ENCODE peak calls at places on chromosomes 2 and 18, in seven cellular contexts. One of them, this sample, is unnamed.

GRCh38 chr2:226882606-226883005 is 46.8 kb downstream of the RHBDD1 start:
- DNase-seq in SK-MEL-5: no peak
- DNase-seq in KBM-7: no peak
- DNase-seq in WTC11: no peak
- DNase-seq in activated CD4-positive, alpha-beta T cell treated with anti-CD3 and anti-CD28 coated beads, Interleukin-2, amount 50 U/mL, for 4 hours: no peak
- DNase-seq in mucosa of gallbladder: no peak
- DNase-seq in fibroblast of pulmonary artery: no peak
- DNase-seq in this sample: no peak

GRCh38 chr2:190351955-190352354 is 8.6 kb downstream of the INPP1 start:
- DNase-seq in KBM-7: no peak
- DNase-seq in mucosa of gallbladder: no peak
- DNase-seq in WTC11: no peak
- DNase-seq in fibroblast of pulmonary artery: no peak
- DNase-seq in SK-MEL-5: no peak
- DNase-seq in activated CD4-positive, alpha-beta T cell treated with anti-CD3 and anti-CD28 coated beads, Interleukin-2, amount 50 U/mL, for 4 hours: no peak
- DNase-seq in this sample: no peak

GRCh38 chr2:131645177-131645765 is 117.6 kb downstream of the CCDC74A start:
- DNase-seq in WTC11: no peak
- DNase-seq in fibroblast of pulmonary artery: no peak
- DNase-seq in SK-MEL-5: no peak
- DNase-seq in KBM-7: no peak
- DNase-seq in activated CD4-positive, alpha-beta T cell treated with anti-CD3 and anti-CD28 coated beads, Interleukin-2, amount 50 U/mL, for 4 hours: no peak
- DNase-seq in mucosa of gallbladder: no peak
- DNase-seq in this sample: no peak

GRCh38 chr2:234305846-234306245 is 191.0 kb downstream of the ARL4C start:
- DNase-seq in activated CD4-positive, alpha-beta T cell treated with anti-CD3 and anti-CD28 coated beads, Interleukin-2, amount 50 U/mL, for 4 hours: no peak
- DNase-seq in WTC11: no peak
- DNase-seq in mucosa of gallbladder: no peak
- DNase-seq in fibroblast of pulmonary artery: no peak
- DNase-seq in SK-MEL-5: peak
- DNase-seq in KBM-7: no peak
- DNase-seq in this sample: no peak

GRCh38 chr2:129255610-129256313 is 723.7 kb upstream of the RAB6C start:
- DNase-seq in KBM-7: no peak
- DNase-seq in WTC11: no peak
- DNase-seq in activated CD4-positive, alpha-beta T cell treated with anti-CD3 and anti-CD28 coated beads, Interleukin-2, amount 50 U/mL, for 4 hours: no peak
- DNase-seq in fibroblast of pulmonary artery: no peak
- DNase-seq in SK-MEL-5: no peak
- DNase-seq in mucosa of gallbladder: no peak
- DNase-seq in this sample: no peak

GRCh38 chr18:394276-394996 is 106.1 kb downstream of the COLEC12 start:
- DNase-seq in mucosa of gallbladder: no peak
- DNase-seq in SK-MEL-5: no peak
- DNase-seq in WTC11: no peak
- DNase-seq in activated CD4-positive, alpha-beta T cell treated with anti-CD3 and anti-CD28 coated beads, Interleukin-2, amount 50 U/mL, for 4 hours: no peak
- DNase-seq in KBM-7: no peak
- DNase-seq in fibroblast of pulmonary artery: no peak
- DNase-seq in this sample: no peak

GRCh38 chr2:33160217-33160616 is 213.5 kb downstream of the LTBP1 start:
- DNase-seq in fibroblast of pulmonary artery: peak
- DNase-seq in WTC11: no peak
- DNase-seq in mucosa of gallbladder: no peak
- DNase-seq in KBM-7: no peak
- DNase-seq in SK-MEL-5: no peak
- DNase-seq in activated CD4-positive, alpha-beta T cell treated with anti-CD3 and anti-CD28 coated beads, Interleukin-2, amount 50 U/mL, for 4 hours: no peak
- DNase-seq in this sample: no peak

GRCh38 chr2:50433635-50434034 is 598.3 kb downstream of the NRXN1 start:
- DNase-seq in fibroblast of pulmonary artery: no peak
- DNase-seq in SK-MEL-5: no peak
- DNase-seq in WTC11: no peak
- DNase-seq in KBM-7: no peak
- DNase-seq in activated CD4-positive, alpha-beta T cell treated with anti-CD3 and anti-CD28 coated beads, Interleukin-2, amount 50 U/mL, for 4 hours: no peak
- DNase-seq in mucosa of gallbladder: no peak
- DNase-seq in this sample: no peak

GRCh38 chr2:55859875-55860274 is 63.7 kb downstream of the EFEMP1 start:
- DNase-seq in WTC11: no peak
- DNase-seq in activated CD4-positive, alpha-beta T cell treated with anti-CD3 and anti-CD28 coated beads, Interleukin-2, amount 50 U/mL, for 4 hours: no peak
- DNase-seq in SK-MEL-5: no peak
- DNase-seq in mucosa of gallbladder: no peak
- DNase-seq in fibroblast of pulmonary artery: no peak
- DNase-seq in KBM-7: no peak
- DNase-seq in this sample: no peak

GRCh38 chr2:46039543-46040303 is 257.5 kb upstream of the EPAS1 start:
- DNase-seq in SK-MEL-5: no peak
- DNase-seq in mucosa of gallbladder: no peak
- DNase-seq in fibroblast of pulmonary artery: no peak
- DNase-seq in activated CD4-positive, alpha-beta T cell treated with anti-CD3 and anti-CD28 coated beads, Interleukin-2, amount 50 U/mL, for 4 hours: no peak
- DNase-seq in WTC11: no peak
- DNase-seq in KBM-7: no peak
- DNase-seq in this sample: no peak

GRCh38 chr2:150860301-150860700 is 372.8 kb upstream of the RND3 start:
- DNase-seq in fibroblast of pulmonary artery: no peak
- DNase-seq in activated CD4-positive, alpha-beta T cell treated with anti-CD3 and anti-CD28 coated beads, Interleukin-2, amount 50 U/mL, for 4 hours: no peak
- DNase-seq in SK-MEL-5: no peak
- DNase-seq in mucosa of gallbladder: peak
- DNase-seq in WTC11: no peak
- DNase-seq in KBM-7: no peak
- DNase-seq in this sample: no peak

GRCh38 chr2:19035238-19035637 is 323.2 kb downstream of the OSR1 start:
- DNase-seq in fibroblast of pulmonary artery: peak
- DNase-seq in activated CD4-positive, alpha-beta T cell treated with anti-CD3 and anti-CD28 coated beads, Interleukin-2, amount 50 U/mL, for 4 hours: no peak
- DNase-seq in mucosa of gallbladder: peak
- DNase-seq in SK-MEL-5: no peak
- DNase-seq in KBM-7: no peak
- DNase-seq in WTC11: no peak
- DNase-seq in this sample: no peak

GRCh38 chr2:26574900-26575560 is 66.1 kb downstream of the CIB4 start:
- DNase-seq in KBM-7: no peak
- DNase-seq in SK-MEL-5: no peak
- DNase-seq in WTC11: no peak
- DNase-seq in activated CD4-positive, alpha-beta T cell treated with anti-CD3 and anti-CD28 coated beads, Interleukin-2, amount 50 U/mL, for 4 hours: no peak
- DNase-seq in fibroblast of pulmonary artery: no peak
- DNase-seq in mucosa of gallbladder: no peak
- DNase-seq in this sample: no peak

GRCh38 chr2:138061961-138062360 is 97.7 kb downstream of the HNMT start:
- DNase-seq in SK-MEL-5: no peak
- DNase-seq in fibroblast of pulmonary artery: no peak
- DNase-seq in activated CD4-positive, alpha-beta T cell treated with anti-CD3 and anti-CD28 coated beads, Interleukin-2, amount 50 U/mL, for 4 hours: no peak
- DNase-seq in KBM-7: no peak
- DNase-seq in WTC11: no peak
- DNase-seq in mucosa of gallbladder: no peak
- DNase-seq in this sample: no peak

GRCh38 chr2:1686784-1687105 is 57.6 kb downstream of the PXDN start:
- DNase-seq in fibroblast of pulmonary artery: no peak
- DNase-seq in WTC11: no peak
- DNase-seq in SK-MEL-5: no peak
- DNase-seq in KBM-7: no peak
- DNase-seq in activated CD4-positive, alpha-beta T cell treated with anti-CD3 and anti-CD28 coated beads, Interleukin-2, amount 50 U/mL, for 4 hours: no peak
- DNase-seq in mucosa of gallbladder: no peak
- DNase-seq in this sample: no peak

GRCh38 chr2:240963376-240964220 is 34.8 kb upstream of the SNED1 start:
- DNase-seq in WTC11: no peak
- DNase-seq in mucosa of gallbladder: no peak
- DNase-seq in KBM-7: no peak
- DNase-seq in fibroblast of pulmonary artery: no peak
- DNase-seq in SK-MEL-5: no peak
- DNase-seq in activated CD4-positive, alpha-beta T cell treated with anti-CD3 and anti-CD28 coated beads, Interleukin-2, amount 50 U/mL, for 4 hours: no peak
- DNase-seq in this sample: no peak

GRCh38 chr2:169562519-169562918 is 11.1 kb downstream of the FASTKD1 start:
- DNase-seq in SK-MEL-5: no peak
- DNase-seq in mucosa of gallbladder: no peak
- DNase-seq in WTC11: no peak
- DNase-seq in fibroblast of pulmonary artery: no peak
- DNase-seq in KBM-7: peak
- DNase-seq in activated CD4-positive, alpha-beta T cell treated with anti-CD3 and anti-CD28 coated beads, Interleukin-2, amount 50 U/mL, for 4 hours: no peak
- DNase-seq in this sample: no peak

GRCh38 chr2:25320077-25320476 is 21.6 kb downstream of the DNMT3A start:
- DNase-seq in KBM-7: no peak
- DNase-seq in mucosa of gallbladder: no peak
- DNase-seq in SK-MEL-5: no peak
- DNase-seq in WTC11: no peak
- DNase-seq in activated CD4-positive, alpha-beta T cell treated with anti-CD3 and anti-CD28 coated beads, Interleukin-2, amount 50 U/mL, for 4 hours: no peak
- DNase-seq in fibroblast of pulmonary artery: no peak
- DNase-seq in this sample: no peak

GRCh38 chr2:157480182-157480961 is 36.5 kb upstream of the CYTIP start:
- DNase-seq in SK-MEL-5: no peak
- DNase-seq in fibroblast of pulmonary artery: peak
- DNase-seq in activated CD4-positive, alpha-beta T cell treated with anti-CD3 and anti-CD28 coated beads, Interleukin-2, amount 50 U/mL, for 4 hours: no peak
- DNase-seq in KBM-7: no peak
- DNase-seq in WTC11: no peak
- DNase-seq in mucosa of gallbladder: no peak
- DNase-seq in this sample: no peak

GRCh38 chr2:221997100-221997499 is 301.7 kb downstream of the PAX3 start:
- DNase-seq in activated CD4-positive, alpha-beta T cell treated with anti-CD3 and anti-CD28 coated beads, Interleukin-2, amount 50 U/mL, for 4 hours: no peak
- DNase-seq in WTC11: no peak
- DNase-seq in mucosa of gallbladder: no peak
- DNase-seq in KBM-7: no peak
- DNase-seq in fibroblast of pulmonary artery: peak
- DNase-seq in SK-MEL-5: no peak
- DNase-seq in this sample: no peak

GRCh38 chr2:66443977-66444855 is 9.3 kb downstream of the MEIS1 start:
- DNase-seq in activated CD4-positive, alpha-beta T cell treated with anti-CD3 and anti-CD28 coated beads, Interleukin-2, amount 50 U/mL, for 4 hours: no peak
- DNase-seq in fibroblast of pulmonary artery: peak
- DNase-seq in WTC11: peak
- DNase-seq in KBM-7: no peak
- DNase-seq in mucosa of gallbladder: peak
- DNase-seq in SK-MEL-5: no peak
- DNase-seq in this sample: no peak

GRCh38 chr2:71833855-71834554 is 313.7 kb downstream of the CYP26B1 start:
- DNase-seq in SK-MEL-5: no peak
- DNase-seq in KBM-7: no peak
- DNase-seq in mucosa of gallbladder: peak
- DNase-seq in WTC11: no peak
- DNase-seq in fibroblast of pulmonary artery: peak
- DNase-seq in activated CD4-positive, alpha-beta T cell treated with anti-CD3 and anti-CD28 coated beads, Interleukin-2, amount 50 U/mL, for 4 hours: no peak
- DNase-seq in this sample: no peak

GRCh38 chr18:79856119-79857080 is 58.7 kb downstream of the KCNG2 start:
- DNase-seq in SK-MEL-5: no peak
- DNase-seq in mucosa of gallbladder: no peak
- DNase-seq in fibroblast of pulmonary artery: peak
- DNase-seq in WTC11: peak
- DNase-seq in KBM-7: peak
- DNase-seq in activated CD4-positive, alpha-beta T cell treated with anti-CD3 and anti-CD28 coated beads, Interleukin-2, amount 50 U/mL, for 4 hours: no peak
- DNase-seq in this sample: no peak

GRCh38 chr2:49255325-49256023 is 101.2 kb upstream of the FSHR start:
- DNase-seq in SK-MEL-5: peak
- DNase-seq in WTC11: no peak
- DNase-seq in activated CD4-positive, alpha-beta T cell treated with anti-CD3 and anti-CD28 coated beads, Interleukin-2, amount 50 U/mL, for 4 hours: no peak
- DNase-seq in fibroblast of pulmonary artery: peak
- DNase-seq in KBM-7: no peak
- DNase-seq in mucosa of gallbladder: no peak
- DNase-seq in this sample: no peak

GRCh38 chr18:75475228-75475627 is 47.7 kb upstream of the SMIM21 start:
- DNase-seq in fibroblast of pulmonary artery: peak
- DNase-seq in KBM-7: no peak
- DNase-seq in activated CD4-positive, alpha-beta T cell treated with anti-CD3 and anti-CD28 coated beads, Interleukin-2, amount 50 U/mL, for 4 hours: no peak
- DNase-seq in WTC11: no peak
- DNase-seq in SK-MEL-5: no peak
- DNase-seq in mucosa of gallbladder: no peak
- DNase-seq in this sample: no peak

GRCh38 chr2:6772366-6772710 is 93.4 kb downstream of the CMPK2 start:
- DNase-seq in SK-MEL-5: no peak
- DNase-seq in fibroblast of pulmonary artery: no peak
- DNase-seq in WTC11: no peak
- DNase-seq in KBM-7: no peak
- DNase-seq in activated CD4-positive, alpha-beta T cell treated with anti-CD3 and anti-CD28 coated beads, Interleukin-2, amount 50 U/mL, for 4 hours: no peak
- DNase-seq in mucosa of gallbladder: no peak
- DNase-seq in this sample: no peak

GRCh38 chr2:157190151-157190550 is 67.4 kb upstream of the GALNT5 start:
- DNase-seq in SK-MEL-5: no peak
- DNase-seq in WTC11: no peak
- DNase-seq in KBM-7: no peak
- DNase-seq in activated CD4-positive, alpha-beta T cell treated with anti-CD3 and anti-CD28 coated beads, Interleukin-2, amount 50 U/mL, for 4 hours: no peak
- DNase-seq in mucosa of gallbladder: no peak
- DNase-seq in fibroblast of pulmonary artery: peak
- DNase-seq in this sample: no peak

GRCh38 chr2:240529344-240529999 is 28.3 kb downstream of the ANKMY1 start:
- DNase-seq in activated CD4-positive, alpha-beta T cell treated with anti-CD3 and anti-CD28 coated beads, Interleukin-2, amount 50 U/mL, for 4 hours: no peak
- DNase-seq in mucosa of gallbladder: no peak
- DNase-seq in SK-MEL-5: no peak
- DNase-seq in fibroblast of pulmonary artery: no peak
- DNase-seq in WTC11: no peak
- DNase-seq in KBM-7: no peak
- DNase-seq in this sample: no peak

GRCh38 chr2:156437272-156437671 is 1.1 kb downstream of the GPD2 start:
- DNase-seq in fibroblast of pulmonary artery: peak
- DNase-seq in activated CD4-positive, alpha-beta T cell treated with anti-CD3 and anti-CD28 coated beads, Interleukin-2, amount 50 U/mL, for 4 hours: no peak
- DNase-seq in WTC11: no peak
- DNase-seq in KBM-7: peak
- DNase-seq in mucosa of gallbladder: peak
- DNase-seq in SK-MEL-5: peak
- DNase-seq in this sample: no peak

GRCh38 chr2:217954469-217954868 is 48.3 kb downstream of the TNS1 start:
- DNase-seq in WTC11: no peak
- DNase-seq in SK-MEL-5: no peak
- DNase-seq in mucosa of gallbladder: no peak
- DNase-seq in fibroblast of pulmonary artery: no peak
- DNase-seq in activated CD4-positive, alpha-beta T cell treated with anti-CD3 and anti-CD28 coated beads, Interleukin-2, amount 50 U/mL, for 4 hours: no peak
- DNase-seq in KBM-7: no peak
- DNase-seq in this sample: no peak

GRCh38 chr2:2842466-2842865 is 511.4 kb upstream of the MYT1L start:
- DNase-seq in activated CD4-positive, alpha-beta T cell treated with anti-CD3 and anti-CD28 coated beads, Interleukin-2, amount 50 U/mL, for 4 hours: no peak
- DNase-seq in mucosa of gallbladder: no peak
- DNase-seq in WTC11: no peak
- DNase-seq in SK-MEL-5: no peak
- DNase-seq in KBM-7: no peak
- DNase-seq in fibroblast of pulmonary artery: no peak
- DNase-seq in this sample: no peak

GRCh38 chr2:515728-516127 is 161.5 kb downstream of the TMEM18 start:
- DNase-seq in SK-MEL-5: no peak
- DNase-seq in KBM-7: no peak
- DNase-seq in WTC11: no peak
- DNase-seq in mucosa of gallbladder: no peak
- DNase-seq in activated CD4-positive, alpha-beta T cell treated with anti-CD3 and anti-CD28 coated beads, Interleukin-2, amount 50 U/mL, for 4 hours: no peak
- DNase-seq in fibroblast of pulmonary artery: no peak
- DNase-seq in this sample: no peak

This sample was measured in activated effector memory CD4-positive, alpha-beta T cell treated with Interleukin-2 at 50 U/mL for 16 hours.